ENCODE peak calls at places on chromosomes 13 and 19, in four cellular contexts. S is IMR-90, E is K562, D is H1. W is an unnamed sample.

GRCh38 chr13:66501187-66501586 is 728.9 kb downstream of the PCDH9 start:
- DNase-seq in E (no peak), D (no peak), S (peak; percentile 78), W (no peak)

GRCh38 chr13:113776231-113777125 is 17.5 kb downstream of the TMEM255B start:
- DNase-seq in S (no peak), D (no peak), E (no peak), W (no peak)

GRCh38 chr19:17441241-17442135 is 7.0 kb downstream of the TMEM221 start:
- DNase-seq in E (peak; percentile 78), D (no peak), S (no peak), W (no peak)

GRCh38 chr13:112905619-112905989 is 63.4 kb upstream of the MCF2L start:
- DNase-seq in E (no peak), S (no peak), D (no peak), W (no peak)

GRCh38 chr19:44643605-44644390 is at the start of gene PVR:
- DNase-seq in E (peak; percentile 79), D (peak; percentile 29), S (peak; percentile 77), W (no peak)

GRCh38 chr13:68872338-68872737 is 1235.3 kb upstream of the ATXN8OS start:
- DNase-seq in S (no peak), D (no peak), E (no peak), W (no peak)

GRCh38 chr19:51226068-51226467 is 1.2 kb downstream of the CD33 start:
- DNase-seq in S (no peak), D (no peak), E (peak; percentile 15), W (no peak)

GRCh38 chr19:6423499-6424189 is 967 bp downstream of the KHSRP start:
- DNase-seq in D (no peak), S (peak; percentile 42), E (peak; percentile 63), W (no peak)

GRCh38 chr19:51098366-51099069 is 9.7 kb downstream of the CTU1 start:
- DNase-seq in S (no peak), D (no peak), E (no peak), W (no peak)

GRCh38 chr13:109743706-109744453 is 42.5 kb downstream of the IRS2 start:
- DNase-seq in S (peak; percentile 78), E (no peak), D (peak; percentile 25), W (no peak)

GRCh38 chr13:30792257-30793000 is 57.1 kb downstream of the ALOX5AP start:
- DNase-seq in D (no peak), S (peak; percentile 94), E (no peak), W (no peak)

GRCh38 chr19:17036640-17037039 is 10.0 kb upstream of the CPAMD8 start:
- DNase-seq in E (no peak), S (no peak), D (no peak), W (no peak)

GRCh38 chr19:47896019-47896418 is 9.9 kb upstream of the SULT2A1 start:
- DNase-seq in S (no peak), E (no peak), D (no peak), W (no peak)

GRCh38 chr13:48199404-48199991 is 33.5 kb upstream of the ITM2B start:
- DNase-seq in E (no peak), S (no peak), D (no peak), W (no peak)

GRCh38 chr13:100493418-100493817 is 95.2 kb downstream of the GGACT start:
- DNase-seq in E (no peak), S (no peak), D (no peak), W (no peak)

GRCh38 chr19:54549224-54549623 is 24.4 kb upstream of the LILRA2 start:
- DNase-seq in E (no peak), S (no peak), D (no peak), W (no peak)

GRCh38 chr19:13925990-13926389 is 12.2 kb downstream of the PODNL1 start:
- DNase-seq in D (no peak), E (no peak), S (no peak), W (no peak)

GRCh38 chr19:21850636-21851255 is 14.8 kb upstream of the ZNF43 start:
- DNase-seq in E (no peak), S (no peak), D (no peak), W (no peak)

GRCh38 chr13:45933203-45934014 is 81.9 kb upstream of the SIAH3 start:
- DNase-seq in D (no peak), E (no peak), S (no peak), W (no peak)

GRCh38 chr13:73657821-73658540 is 476.2 kb downstream of the KLF12 start:
- DNase-seq in S (no peak), D (no peak), E (no peak), W (no peak)

GRCh38 chr13:112069063-112069726 is 2.2 kb downstream of the SOX1 start:
- DNase-seq in D (no peak), E (no peak), S (no peak), W (no peak)

GRCh38 chr19:16587031-16588023 is 15.1 kb upstream of the SLC35E1 start:
- DNase-seq in S (peak; percentile 67), E (no peak), D (no peak), W (peak; percentile 84)

GRCh38 chr13:87234981-87235380 is 436.2 kb upstream of the SLITRK5 start:
- DNase-seq in E (no peak), S (peak; percentile 64), D (no peak), W (no peak)

GRCh38 chr19:1675633-1676350 is 23.4 kb upstream of the TCF3 start:
- DNase-seq in E (no peak), D (no peak), S (no peak), W (no peak)

GRCh38 chr13:111897846-111898215 is 169.1 kb upstream of the SOX1 start:
- DNase-seq in S (no peak), E (no peak), D (no peak), W (no peak)

GRCh38 chr19:29840066-29840950 is 28.5 kb downstream of the CCNE1 start:
- DNase-seq in D (no peak), E (no peak), S (no peak), W (no peak)

GRCh38 chr19:37998801-37999308 is 91.8 kb downstream of the SIPA1L3 start:
- DNase-seq in S (no peak), D (no peak), E (no peak), W (no peak)

DNA sequence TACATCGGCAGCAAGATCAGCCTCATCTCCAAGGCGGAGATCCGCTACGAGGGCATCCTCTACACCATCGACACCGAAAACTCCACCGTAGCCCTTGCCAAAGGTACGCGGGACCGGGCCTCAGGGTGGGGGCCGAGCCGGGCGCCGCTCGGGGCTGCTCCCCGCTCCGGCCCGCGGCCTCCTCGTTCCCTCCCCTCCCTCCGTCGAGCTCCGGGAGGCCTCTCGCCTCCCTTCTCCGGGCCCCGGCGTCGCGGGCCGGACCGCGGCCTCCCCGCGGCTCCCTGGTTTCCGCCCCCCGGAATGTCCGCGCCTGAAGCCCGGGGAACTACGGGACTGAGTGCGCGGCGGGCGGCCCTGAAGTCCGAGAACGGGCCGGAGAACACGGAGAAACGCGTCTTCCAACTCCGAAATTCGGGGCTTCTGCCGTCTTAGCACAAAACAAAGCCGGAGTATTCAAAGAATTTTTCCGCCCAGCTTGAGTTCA is 399 bp downstream of the LSM14A start:
- DNase-seq in E (peak; percentile 41), D (peak; percentile 10), S (no peak), W (no peak)
- TF ChIP-seq CHD1 in E (peak; percentile 97), D (no peak), S (no peak), W (peak; percentile 63)

GRCh38 chr13:39777527-39778061 is 122.1 kb downstream of the COG6 start:
- DNase-seq in E (no peak), D (no peak), S (peak; percentile 90), W (no peak)

GRCh38 chr13:39776439-39776838 is 121.0 kb downstream of the COG6 start:
- DNase-seq in D (no peak), S (peak; percentile 88), E (no peak), W (no peak)

GRCh38 chr13:39773833-39774232 is 118.4 kb downstream of the COG6 start:
- DNase-seq in S (peak; percentile 71), E (no peak), D (no peak), W (no peak)

GRCh38 chr13:39779337-39780270 is 124.1 kb downstream of the COG6 start:
- DNase-seq in D (no peak), S (peak; percentile 36), E (no peak), W (no peak)

GRCh38 chr13:39777021-39777420 is 121.6 kb downstream of the COG6 start:
- DNase-seq in S (no peak), D (no peak), E (no peak), W (no peak)
- TF ChIP-seq CHD1 in S (no peak), D (no peak), E (no peak), W (no peak)

GRCh38 chr19:55632463-55632834 is 8.1 kb upstream of the ZNF784 start:
- DNase-seq in S (peak; percentile 96), E (peak; percentile 64), D (no peak), W (peak; percentile 75)
- TF ChIP-seq CHD1 in S (no peak), E (no peak), D (no peak), W (no peak)

GRCh38 chr19:8161135-8161646 is 11.8 kb upstream of the FBN3 start:
- DNase-seq in E (peak; percentile 81), D (no peak), S (no peak), W (peak; percentile 39)
- TF ChIP-seq CHD1 in E (no peak), D (no peak), S (no peak), W (no peak)

DNA sequence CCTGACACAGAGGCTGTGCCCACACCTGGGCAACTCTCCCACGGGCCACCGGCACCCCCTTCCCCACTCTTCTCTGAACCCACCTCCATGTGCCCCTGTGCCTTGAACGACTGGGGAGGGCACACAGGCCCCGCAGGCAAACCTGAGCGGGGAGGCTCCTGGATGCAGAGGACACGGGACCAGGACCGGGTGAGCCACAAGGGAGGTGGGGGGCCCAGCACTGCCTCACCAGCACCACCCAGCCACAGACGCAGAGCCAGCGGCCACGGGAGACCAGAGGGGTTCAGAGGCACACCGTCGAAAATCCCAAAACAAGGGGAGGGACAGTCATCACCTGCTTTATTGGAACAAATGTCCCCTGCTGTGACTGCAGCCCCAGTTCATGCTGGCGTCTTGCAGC is 49.4 kb downstream of the STK24 start:
- DNase-seq in D (no peak), E (no peak), S (no peak), W (no peak)
- TF ChIP-seq CHD1 in D (no peak), E (no peak), S (no peak), W (no peak)

GRCh38 chr19:10538204-10538603 is 5.5 kb upstream of the ATG4D start:
- DNase-seq in E (no peak), S (no peak), D (no peak), W (no peak)

GRCh38 chr19:10535613-10536012 is 8.1 kb upstream of the ATG4D start:
- DNase-seq in S (peak; percentile 36), E (peak; percentile 3), D (no peak), W (no peak)

GRCh38 chr19:10532457-10532856 is 11.2 kb upstream of the ATG4D start:
- DNase-seq in D (no peak), S (no peak), E (no peak), W (no peak)

GRCh38 chr19:10537668-10538067 is 6.0 kb upstream of the ATG4D start:
- DNase-seq in S (no peak), E (no peak), D (no peak), W (no peak)

DNA sequence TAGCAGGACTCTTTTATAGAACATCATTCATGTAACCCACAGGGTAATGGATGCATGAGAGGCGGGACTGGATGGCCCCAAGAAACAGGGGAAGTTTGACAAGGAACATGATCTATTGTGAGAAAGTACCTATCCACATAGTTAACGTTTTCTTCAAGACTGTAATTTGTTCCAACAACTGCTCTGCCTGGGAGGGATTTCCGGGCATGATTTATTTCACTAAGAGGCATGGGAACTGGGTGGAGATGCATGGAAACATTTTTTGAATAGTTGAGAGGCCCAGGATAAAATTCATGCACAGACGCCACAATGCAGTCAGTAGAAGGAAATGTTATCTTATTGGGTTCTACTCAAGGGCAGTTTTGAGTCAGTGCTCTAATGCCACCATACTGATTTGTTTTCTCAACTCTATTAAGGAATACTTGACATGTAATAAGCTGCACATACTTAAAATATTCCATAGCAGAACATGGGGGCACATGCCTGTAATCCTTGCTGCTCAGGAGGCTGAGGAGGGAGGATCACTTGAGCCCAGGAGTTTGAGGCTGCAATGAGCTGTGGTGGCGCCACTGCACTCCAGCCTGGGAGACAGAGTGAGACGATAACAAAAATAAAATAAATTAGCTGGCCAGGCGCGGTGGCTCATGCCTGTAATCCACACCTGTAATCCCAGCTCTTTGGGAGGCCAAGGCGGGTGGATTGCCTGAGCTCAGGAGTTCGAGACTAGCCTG is 9.9 kb upstream of the ATG4D start:
- DNase-seq in D (no peak), E (no peak), S (peak; percentile 88), W (no peak)
- TF ChIP-seq CHD1 in D (no peak), E (no peak), S (no peak), W (no peak)

W was measured in GM12878.